ENCODE peak calls at places on chromosomes 12 and 14, in five cellular contexts. J is pancreas, K is GM23338, G is WERI-Rb-1, C is right lobe of liver. U is an unnamed sample.

GRCh38 chr12:74322792-74323191 is 214.8 kb upstream of the ATXN7L3B start:
- DNase-seq in J (no peak), K (no peak), G (no peak), C (no peak), U (no peak)

GRCh38 chr12:54413284-54414190 is 5.5 kb downstream of the ITGA5 start:
- DNase-seq in J (no peak), K (no peak), G (no peak), C (peak; percentile 55), U (peak; percentile 59)

GRCh38 chr14:105494606-105494929 is 3.5 kb downstream of the TEDC1 start:
- DNase-seq in J (peak; percentile 37), K (no peak), G (no peak), C (no peak), U (no peak)

GRCh38 chr14:101233861-101234587 is 327.3 kb upstream of the DIO3 start:
- DNase-seq in J (no peak), K (no peak), G (no peak), C (no peak), U (no peak)

GRCh38 chr12:129563266-129563665 is 340.6 kb downstream of the TMEM132D start:
- DNase-seq in J (no peak), K (no peak), G (no peak), C (no peak), U (no peak)

GRCh38 chr12:81992461-81992860 is 233.3 kb upstream of the PPFIA2 start:
- DNase-seq in J (no peak), K (peak; percentile 56), G (peak; percentile 47), C (no peak), U (no peak)

GRCh38 chr14:95192306-95192705 is 35.0 kb upstream of the DICER1 start:
- DNase-seq in J (no peak), K (no peak), G (peak; percentile 91), C (no peak), U (no peak)

GRCh38 chr12:113221997-113222729 is 899 bp downstream of the TPCN1 start:
- DNase-seq in J (no peak), K (no peak), G (no peak), C (no peak), U (no peak)

GRCh38 chr12:111741235-111741812 is 25.4 kb upstream of the ALDH2 start:
- DNase-seq in J (no peak), K (no peak), G (no peak), C (no peak), U (no peak)

GRCh38 chr14:73741386-73741875 is 27.2 kb upstream of the PNMA1 start:
- DNase-seq in J (peak; percentile 63), K (peak; percentile 71), G (no peak), C (peak; percentile 78), U (peak; percentile 79)

GRCh38 chr12:26823391-26823790 is 9.6 kb downstream of the ITPR2 start:
- DNase-seq in J (no peak), K (no peak), G (no peak), C (no peak), U (no peak)

GRCh38 chr12:12482150-12482761 is 80.4 kb downstream of the DUSP16 start:
- DNase-seq in J (no peak), K (no peak), G (no peak), C (no peak), U (no peak)
- H3K27ac ChIP-seq in J (no peak overlapping the region), K (no peak overlapping the region), G (no peak overlapping the region), C (no peak overlapping the region), U (no peak overlapping the region)

GRCh38 chr14:61386173-61386772 is 64.9 kb downstream of the PRKCH start:
- DNase-seq in J (no peak), K (no peak), G (no peak), C (no peak), U (no peak)

GRCh38 chr14:61388173-61388975 is 67.0 kb downstream of the PRKCH start:
- DNase-seq in J (no peak), K (no peak), G (no peak), C (no peak), U (no peak)

GRCh38 chr14:61382842-61383241 is 61.5 kb downstream of the PRKCH start:
- DNase-seq in J (no peak), K (no peak), G (no peak), C (no peak), U (no peak)

GRCh38 chr14:61387076-61387475 is 65.7 kb downstream of the PRKCH start:
- DNase-seq in J (no peak), K (no peak), G (no peak), C (no peak), U (no peak)

DNA sequence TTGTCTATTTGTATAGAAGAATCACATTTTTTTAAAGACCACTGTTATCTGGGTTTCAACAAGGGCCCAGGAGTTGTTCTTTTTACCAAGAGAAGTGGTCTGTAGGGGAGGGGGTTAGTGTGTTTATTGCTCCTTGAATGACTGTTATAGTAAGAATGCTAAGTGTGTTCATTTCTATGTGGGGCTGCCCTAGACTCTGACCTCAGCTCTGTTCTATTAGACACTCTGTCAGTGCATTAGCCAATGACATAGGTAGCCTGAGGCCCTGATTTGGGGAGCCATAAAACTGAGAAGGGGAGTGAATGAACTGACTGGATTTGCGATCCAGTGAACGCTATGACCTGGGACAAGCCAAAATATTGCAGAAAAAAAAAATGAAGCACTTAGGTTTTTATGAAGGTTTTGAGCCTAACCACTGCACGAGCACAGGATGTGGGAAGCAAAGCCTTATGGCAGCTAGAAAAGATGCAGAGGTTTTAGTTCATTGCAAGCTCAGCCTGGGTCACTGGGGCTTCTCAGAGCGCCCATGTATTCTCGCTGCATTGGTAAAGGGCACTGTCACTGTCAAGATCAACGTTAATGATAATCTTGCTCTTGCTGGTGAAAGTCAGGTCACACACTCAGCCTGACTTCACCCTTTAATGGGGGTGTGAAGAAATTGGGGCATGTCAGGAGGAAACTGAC is 63.8 kb downstream of the PRKCH start:
- DNase-seq in J (no peak), K (no peak), G (no peak), C (no peak), U (no peak)
- H3K27ac ChIP-seq in J (no peak overlapping the region), K (no peak overlapping the region), G (no peak overlapping the region), C (no peak overlapping the region), U (peak overlapping the region; percentile 66)

GRCh38 chr14:75578099-75578785 is at the start of gene FLVCR2:
- DNase-seq in J (peak; percentile 86), K (peak; percentile 76), G (peak; percentile 64), C (peak; percentile 89), U (peak; percentile 86)
- H3K27ac ChIP-seq in J (peak within 1 kb of the TSS; percentile 71), K (peak within 1 kb of the TSS; percentile 61), G (no peak within 1 kb of the TSS), C (peak within 1 kb of the TSS; percentile 91), U (peak within 1 kb of the TSS; percentile 87)

DNA sequence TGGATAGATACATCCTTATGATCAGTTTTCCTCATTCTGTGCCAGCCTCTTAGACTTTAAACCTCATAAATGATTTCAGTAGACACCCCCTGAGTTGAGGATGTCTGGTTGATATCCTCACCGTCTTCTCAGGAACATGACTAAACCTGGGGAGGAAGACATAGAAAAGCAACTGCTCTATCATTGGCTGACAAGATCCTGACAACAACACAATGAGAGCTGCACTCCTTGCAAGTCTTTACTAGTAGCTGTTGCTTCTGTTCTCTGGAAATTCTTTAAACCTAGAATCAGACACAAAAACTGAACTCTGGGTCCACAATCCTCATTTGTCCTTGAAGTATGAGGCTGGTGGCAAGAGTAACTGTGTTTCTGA is 449.6 kb upstream of the OR4E1 start:
- DNase-seq in J (no peak), K (no peak), G (no peak), C (no peak), U (no peak)
- H3K27ac ChIP-seq in J (no peak overlapping the region), K (no peak overlapping the region), G (no peak overlapping the region), C (no peak overlapping the region), U (no peak overlapping the region)

GRCh38 chr14:24297190-24297964 is 2.2 kb downstream of the DHRS1 start:
- DNase-seq in J (no peak), K (peak; percentile 84), G (peak; percentile 21), C (no peak), U (no peak)

GRCh38 chr14:24293525-24293924 is 6.1 kb downstream of the DHRS1 start:
- DNase-seq in J (no peak), K (no peak), G (no peak), C (no peak), U (no peak)

GRCh38 chr14:24298892-24299254 is 707 bp downstream of the DHRS1 start:
- DNase-seq in J (no peak), K (peak; percentile 30), G (peak; percentile 33), C (no peak), U (no peak)

GRCh38 chr14:24299255-24300191 is at the start of the genes DHRS1 and NOP9:
- DNase-seq in J (peak; percentile 98), K (peak; percentile 96), G (peak; percentile 88), C (peak; percentile 94), U (peak; percentile 92)

GRCh38 chr14:24296341-24297157 is 3.0 kb downstream of the DHRS1 start:
- DNase-seq in J (no peak), K (peak; percentile 84), G (peak; percentile 65), C (peak; percentile 60), U (peak; percentile 43)
- H3K27ac ChIP-seq in J (no peak overlapping the region), K (no peak overlapping the region), G (no peak overlapping the region), C (no peak overlapping the region), U (no peak overlapping the region)

DNA sequence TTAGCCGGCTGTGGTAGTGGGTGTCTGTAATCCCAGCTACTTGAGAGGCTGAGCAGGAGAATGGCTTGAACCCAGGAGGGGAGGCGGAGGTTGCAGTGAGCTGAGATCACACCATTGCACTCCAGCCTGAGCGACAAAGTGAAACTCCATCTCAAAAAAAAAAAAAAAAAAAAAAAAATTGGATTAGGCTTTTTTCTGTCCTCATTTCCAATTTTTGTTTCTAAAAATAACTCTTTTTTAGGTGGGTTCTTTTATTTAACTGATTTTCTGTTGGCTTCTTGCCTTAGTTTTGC is 863.7 kb downstream of the LRFN5 start:
- DNase-seq in J (no peak), K (no peak), G (no peak), C (no peak), U (no peak)
- H3K27ac ChIP-seq in J (no peak overlapping the region), K (no peak overlapping the region), G (no peak overlapping the region), C (no peak overlapping the region), U (no peak overlapping the region)

GRCh38 chr12:3727354-3727753 is 25.6 kb downstream of the CRACR2A start:
- DNase-seq in J (no peak), K (no peak), G (no peak), C (no peak), U (no peak)
- H3K27ac ChIP-seq in J (no peak overlapping the region), K (no peak overlapping the region), G (no peak overlapping the region), C (no peak overlapping the region), U (no peak overlapping the region)